ENCODE peak calls at places on chromosomes 4 and X, in five cellular contexts. G is uterus, Y is breast epithelium, V is endothelial cell, H is endodermal cell. L is an unnamed sample.

GRCh38 chr4:52655505-52655904 is 3.6 kb downstream of the USP46 start:
- DNase-seq in G (no peak), Y (no peak), V (no peak), H (no peak), L (no peak)

GRCh38 chr4:72631296-72631695 is 62.3 kb upstream of the ADAMTS3 start:
- DNase-seq in G (peak), Y (no peak), V (no peak), H (no peak), L (no peak)

GRCh38 chr4:172900880-172901279 is 267.7 kb upstream of the GALNT7 start:
- DNase-seq in G (no peak), Y (no peak), V (no peak), H (no peak), L (no peak)

GRCh38 chr4:41865306-41865980 is 69.8 kb upstream of the TMEM33 start:
- DNase-seq in G (no peak), Y (no peak), V (no peak), H (peak), L (no peak)

GRCh38 chrX:356385-357034 is 30.2 kb downstream of the PPP2R3B start:
- DNase-seq in G (no peak), Y (no peak), V (no peak), H (no peak), L (no peak)

GRCh38 chr4:60039908-60040307 is 1160.2 kb upstream of the ADGRL3 start:
- DNase-seq in G (no peak), Y (no peak), V (no peak), H (no peak), L (no peak)

GRCh38 chr4:95867919-95868318 is 28.0 kb downstream of the PDHA2 start:
- DNase-seq in G (no peak), Y (no peak), V (no peak), H (no peak), L (no peak)

GRCh38 chr4:3318561-3319021 is 25.8 kb downstream of the RGS12 start:
- DNase-seq in G (no peak), Y (peak), V (peak), H (peak), L (no peak)

GRCh38 chr4:86670739-86671138 is 76.6 kb downstream of the PTPN13 start:
- DNase-seq in G (no peak), Y (no peak), V (no peak), H (no peak), L (no peak)

GRCh38 chr4:56289934-56290333 is 97.4 kb downstream of the AASDH start:
- DNase-seq in G (no peak), Y (no peak), V (no peak), H (no peak), L (no peak)

GRCh38 chr4:3449574-3450534 is 8.1 kb downstream of the HGFAC start:
- DNase-seq in G (no peak), Y (no peak), V (no peak), H (no peak), L (no peak)

GRCh38 chr4:128468485-128468989 is 180.9 kb upstream of the PGRMC2 start:
- DNase-seq in G (peak), Y (no peak), V (no peak), H (no peak), L (no peak)

GRCh38 chr4:113020966-113021365 is 28.5 kb upstream of the ANK2 start:
- DNase-seq in G (no peak), Y (no peak), V (no peak), H (no peak), L (no peak)

GRCh38 chr4:38154681-38155588 is 194.7 kb downstream of the PTTG2 start:
- DNase-seq in G (no peak), Y (no peak), V (no peak), H (no peak), L (no peak)

GRCh38 chr4:14289708-14290107 is 662.2 kb upstream of the BOD1L1 start:
- DNase-seq in G (no peak), Y (no peak), V (no peak), H (no peak), L (no peak)

GRCh38 chr4:166282081-166282770 is 409.2 kb downstream of the TLL1 start:
- DNase-seq in G (no peak), Y (no peak), V (no peak), H (no peak), L (no peak)

GRCh38 chr4:165360041-165360782 is 18.6 kb upstream of the CPE start:
- DNase-seq in G (no peak), Y (no peak), V (no peak), H (no peak), L (no peak)

GRCh38 chr4:185186769-185187168 is 17.0 kb downstream of the CFAP97 start:
- DNase-seq in G (no peak), Y (no peak), V (no peak), H (no peak), L (no peak)

GRCh38 chrX:12567857-12568256 is 223.4 kb upstream of the PRPS2 start:
- DNase-seq in G (no peak), Y (no peak), V (no peak), H (no peak), L (no peak)

GRCh38 chr4:8379281-8379680 is 61.2 kb downstream of the ACOX3 start:
- DNase-seq in G (no peak), Y (no peak), V (no peak), H (no peak), L (no peak)

GRCh38 chrX:152450076-152450475 is 1.0 kb downstream of the GABRA3 start:
- DNase-seq in G (no peak), Y (no peak), V (no peak), H (peak), L (no peak)

GRCh38 chrX:30525732-30526131 is 51.8 kb downstream of the TASL start:
- DNase-seq in G (no peak), Y (no peak), V (no peak), H (no peak), L (no peak)

GRCh38 chr4:24794916-24795665 is at the start of gene SOD3:
- DNase-seq in G (peak), Y (no peak), V (peak), H (peak), L (no peak)

DNA sequence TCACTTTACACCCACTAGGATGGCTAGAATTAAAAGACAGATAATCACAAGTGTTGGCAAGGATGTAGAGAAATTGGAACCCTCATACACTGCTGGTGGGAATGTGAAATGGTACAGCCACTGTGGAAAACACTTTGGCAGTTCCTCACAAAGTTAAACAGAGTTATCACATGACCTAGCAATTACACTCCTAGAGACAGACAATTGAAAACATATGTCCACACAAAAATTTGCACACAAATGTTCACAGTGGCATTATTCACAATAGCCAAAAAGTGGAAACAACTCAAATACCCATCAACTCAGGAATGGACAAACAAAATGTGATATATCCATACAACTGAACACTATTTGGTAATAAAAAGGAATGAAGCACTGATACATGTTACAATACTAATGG is 5.7 kb downstream of the ZNF280C start:
- DNase-seq in G (no peak), Y (no peak), V (no peak), H (no peak), L (no peak)
- TF ChIP-seq CTCF in G (no peak), Y (no peak), V (no peak), H (no peak), L (no peak)

GRCh38 chr4:6681191-6681590 is 12.5 kb upstream of the S100P start:
- DNase-seq in G (no peak), Y (no peak), V (no peak), H (no peak), L (no peak)

GRCh38 chr4:6676722-6677558 is 16.7 kb upstream of the S100P start:
- DNase-seq in G (no peak), Y (no peak), V (no peak), H (no peak), L (no peak)

GRCh38 chr4:6682862-6683590 is 10.7 kb upstream of the S100P start:
- DNase-seq in G (no peak), Y (no peak), V (no peak), H (no peak), L (no peak)

GRCh38 chr4:6684656-6685055 is 9.0 kb upstream of the S100P start:
- DNase-seq in G (no peak), Y (no peak), V (no peak), H (no peak), L (no peak)

DNA sequence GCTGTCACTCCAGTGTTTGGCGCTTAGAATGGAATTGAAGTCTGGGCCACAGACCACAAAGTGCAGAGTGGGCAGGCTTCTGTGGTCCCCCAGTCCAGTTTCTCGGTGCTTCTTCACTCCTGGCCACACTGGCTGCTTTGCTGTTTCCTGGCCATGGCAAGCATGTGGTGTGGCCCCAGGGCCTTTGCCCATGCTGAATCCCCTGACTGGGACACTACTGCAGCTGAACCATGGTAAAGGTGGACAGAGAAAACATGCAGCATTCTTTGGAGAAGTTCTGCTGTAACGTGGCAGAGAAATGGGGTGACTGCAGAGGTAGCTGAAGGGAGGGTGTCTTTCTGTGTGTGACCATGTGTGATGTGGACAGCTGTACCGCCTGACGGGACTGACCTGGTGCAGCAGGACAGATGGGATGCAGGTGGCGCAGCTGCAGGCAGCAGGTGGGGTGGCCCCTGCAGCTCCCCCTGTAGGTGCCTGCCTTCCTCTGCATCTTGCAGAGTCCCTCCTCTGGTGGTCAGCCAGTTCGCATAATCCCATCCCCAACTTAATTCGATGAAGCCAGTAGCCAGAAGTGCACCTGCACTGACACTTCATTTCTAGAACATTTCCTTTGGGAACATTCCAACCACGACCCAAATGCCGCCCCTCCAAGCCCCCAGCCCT is 13.2 kb upstream of the S100P start:
- DNase-seq in G (no peak), Y (no peak), V (no peak), H (peak), L (no peak)
- TF ChIP-seq CTCF in G (no peak), Y (no peak), V (peak), H (peak), L (no peak)

DNA sequence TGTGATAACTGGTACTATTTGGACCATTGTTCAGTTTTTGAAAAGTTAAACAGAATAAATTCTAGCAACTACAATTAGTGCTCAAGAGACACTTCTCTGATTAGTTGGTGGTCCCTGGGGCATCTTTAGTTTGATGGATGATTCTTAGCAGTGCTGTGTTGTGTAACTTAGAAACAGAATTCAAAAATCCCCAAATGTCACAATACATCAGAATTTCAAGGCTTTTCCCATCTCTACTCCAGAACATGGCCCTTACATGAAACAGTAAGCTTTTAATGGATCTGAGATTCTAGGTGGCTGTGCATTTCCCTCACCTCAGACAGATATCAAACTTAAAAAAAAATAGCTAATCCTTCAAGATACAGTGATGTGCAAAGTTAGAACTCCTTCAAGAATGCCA is 104.4 kb upstream of the CXCL13 start:
- DNase-seq in G (no peak), Y (no peak), V (no peak), H (no peak), L (no peak)
- TF ChIP-seq CTCF in G (no peak), Y (no peak), V (no peak), H (no peak), L (no peak)

GRCh38 chr4:1445716-1446445 is 39.6 kb upstream of the NKX1-1 start:
- DNase-seq in G (no peak), Y (no peak), V (no peak), H (no peak), L (no peak)

GRCh38 chr4:1446502-1447153 is 40.4 kb upstream of the NKX1-1 start:
- DNase-seq in G (no peak), Y (no peak), V (no peak), H (no peak), L (no peak)

GRCh38 chr4:1449475-1449832 is 43.2 kb upstream of the NKX1-1 start:
- DNase-seq in G (no peak), Y (no peak), V (peak), H (peak), L (no peak)

GRCh38 chr4:1448589-1449420 is 42.6 kb upstream of the NKX1-1 start:
- DNase-seq in G (no peak), Y (no peak), V (peak), H (no peak), L (no peak)

GRCh38 chr4:1447676-1448588 is 41.7 kb upstream of the NKX1-1 start:
- DNase-seq in G (no peak), Y (no peak), V (no peak), H (no peak), L (no peak)
- TF ChIP-seq CTCF in G (no peak), Y (no peak), V (no peak), H (no peak), L (no peak)

GRCh38 chrX:78024349-78025108 is 55.1 kb upstream of the PGAM4 start:
- DNase-seq in G (no peak), Y (no peak), V (peak), H (peak), L (peak)

DNA sequence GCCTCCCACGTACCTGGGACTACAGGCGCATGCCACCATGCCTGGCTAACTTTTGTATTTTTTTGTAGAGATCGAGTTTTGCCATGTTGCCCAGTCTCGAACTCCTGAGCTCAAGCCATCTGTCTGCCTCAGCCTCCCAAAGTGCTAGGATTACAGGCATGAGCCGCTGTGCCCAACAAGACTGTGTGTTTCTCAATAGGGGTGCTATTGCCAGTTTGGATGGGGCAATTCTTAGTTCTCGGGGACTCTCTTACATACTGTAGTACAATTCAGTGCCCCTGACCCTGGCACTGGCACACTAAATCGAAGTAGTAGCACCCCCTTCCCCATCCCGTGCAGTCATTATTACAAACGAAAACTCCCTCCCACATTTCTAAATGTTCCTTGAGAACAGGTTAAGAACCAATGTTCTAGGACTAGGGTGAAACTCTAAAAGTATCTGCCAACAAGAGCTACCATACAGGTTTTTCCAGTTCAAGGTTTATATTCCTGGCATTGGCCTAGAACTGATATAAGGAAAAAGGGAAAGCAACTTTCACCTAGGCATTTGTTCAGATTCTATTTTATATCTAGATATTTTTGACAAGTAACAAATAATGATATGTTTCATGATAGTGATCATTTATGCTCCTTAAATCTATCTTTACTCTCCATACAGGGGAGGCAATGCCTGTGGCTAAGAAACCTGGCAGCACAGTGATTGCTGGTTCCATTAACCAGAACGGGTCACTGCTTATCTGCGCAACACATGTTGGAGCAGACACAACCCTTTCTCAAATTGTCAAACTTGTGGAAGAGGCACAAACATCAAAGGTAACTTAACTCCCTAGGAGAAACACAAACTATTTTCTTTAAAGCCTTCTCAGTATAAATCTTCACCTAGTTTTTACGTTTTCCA is 50.4 kb upstream of the PGAM4 start:
- DNase-seq in G (no peak), Y (no peak), V (no peak), H (no peak), L (no peak)
- TF ChIP-seq CTCF in G (no peak), Y (no peak), V (no peak), H (no peak), L (no peak)

GRCh38 chrX:39150210-39150609 is 349.0 kb downstream of the MID1IP1 start:
- DNase-seq in G (no peak), Y (no peak), V (no peak), H (no peak), L (no peak)
- TF ChIP-seq CTCF in G (no peak), Y (no peak), V (no peak), H (no peak), L (no peak)

DNA sequence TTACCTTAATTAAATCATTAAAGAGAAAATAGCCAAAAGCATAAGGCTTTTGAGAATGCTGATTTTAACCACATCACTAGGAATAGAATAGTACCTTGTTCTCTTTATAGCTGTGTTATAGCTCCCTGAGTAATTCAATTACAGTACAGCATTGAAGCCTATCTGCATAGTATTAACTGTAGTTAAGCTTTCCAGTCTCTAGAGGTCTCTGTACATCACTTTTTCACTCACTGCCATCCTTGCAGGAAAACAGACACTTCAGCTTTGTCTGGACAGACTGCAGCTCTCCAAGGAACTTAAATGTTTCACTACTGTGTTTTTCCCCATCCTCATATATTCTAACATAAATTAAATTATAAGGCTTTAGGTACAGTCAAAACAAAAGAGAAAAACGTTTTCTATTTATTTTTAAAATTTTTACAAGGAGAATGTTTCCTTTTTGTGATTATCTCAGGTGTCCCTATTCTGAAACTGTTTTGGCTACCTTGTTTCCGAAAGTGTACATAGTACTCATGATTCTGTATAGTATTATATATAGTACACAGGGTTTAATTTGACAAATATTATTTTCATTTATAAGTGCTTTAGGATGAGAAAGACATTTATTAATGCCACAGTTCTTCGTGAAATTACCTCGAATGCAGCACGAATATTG is 407.9 kb downstream of the PCDH18 start:
- DNase-seq in G (peak), Y (no peak), V (no peak), H (no peak), L (no peak)
- TF ChIP-seq CTCF in G (peak), Y (no peak), V (peak), H (peak), L (no peak)

GRCh38 chrX:78119521-78120227 is 15.6 kb downstream of the PGK1 start:
- DNase-seq in G (no peak), Y (no peak), V (no peak), H (no peak), L (no peak)
- TF ChIP-seq CTCF in G (no peak), Y (no peak), V (no peak), H (peak), L (no peak)